ENCODE peak calls at places on chromosomes 3 and 15, in eight cellular contexts. K is neural crest cell; B is GM10248; M is effector memory CD4-positive, alpha-beta T cell; I is left colon; G is ascending aorta; H is H4; R is AG09309. D is an unnamed sample.

GRCh38 chr3:54746722-54747121 is 181.1 kb downstream of the LRTM1 start:
- DNase-seq in R (no peak), K (no peak), G (no peak), B (no peak), I (no peak), H (no peak), M (no peak), D (no peak)

GRCh38 chr3:189349772-189350171 is 178.0 kb downstream of the TPRG1 start:
- DNase-seq in G (no peak), H (no peak), R (no peak), M (no peak), I (no peak), B (peak), K (no peak), D (peak)

GRCh38 chr3:35773398-35773797 is 134.1 kb downstream of the ARPP21 start:
- DNase-seq in R (no peak), G (no peak), B (no peak), I (no peak), K (no peak), M (no peak), H (no peak), D (no peak)

GRCh38 chr15:88166330-88166993 is 90.1 kb downstream of the NTRK3 start:
- DNase-seq in R (no peak), B (peak), H (no peak), M (no peak), I (no peak), G (no peak), K (peak), D (peak)

GRCh38 chr3:145182196-145182911 is 978.6 kb downstream of the PLOD2 start:
- DNase-seq in I (no peak), B (no peak), G (no peak), R (peak), K (no peak), H (no peak), M (no peak), D (no peak)

GRCh38 chr15:43903864-43904290 is 77.1 kb downstream of the WDR76 start:
- DNase-seq in I (no peak), H (peak), G (no peak), M (peak), R (no peak), B (peak), K (peak), D (peak)

GRCh38 chr3:135503429-135504083 is 462.0 kb upstream of the PPP2R3A start:
- DNase-seq in H (peak), B (peak), I (peak), M (no peak), R (peak), K (peak), G (no peak), D (peak)

GRCh38 chr3:11467875-11468274 is 175.8 kb downstream of the VGLL4 start:
- DNase-seq in B (no peak), K (no peak), R (no peak), M (no peak), G (no peak), H (no peak), I (no peak), D (no peak)

GRCh38 chr3:56197991-56198390 is 270.3 kb downstream of the ERC2 start:
- DNase-seq in I (no peak), R (no peak), H (no peak), B (no peak), K (no peak), G (no peak), M (no peak), D (no peak)

GRCh38 chr15:80695911-80696651 is 971 bp downstream of the ABHD17C start:
- DNase-seq in I (peak), B (peak), H (peak), G (no peak), M (no peak), R (no peak), K (no peak), D (no peak)

GRCh38 chr15:66252411-66253295 is 897 bp downstream of the MEGF11 start:
- DNase-seq in B (peak), K (peak), I (no peak), R (no peak), H (peak), G (no peak), M (peak), D (peak)

GRCh38 chr3:52136513-52136912 is 17.7 kb downstream of the POC1A start:
- DNase-seq in M (no peak), G (no peak), R (peak), B (no peak), I (no peak), H (no peak), K (no peak), D (no peak)

GRCh38 chr3:194772241-194773000 is 86.7 kb downstream of the FAM43A start:
- DNase-seq in G (no peak), R (no peak), H (no peak), K (no peak), I (no peak), B (no peak), M (no peak), D (no peak)

GRCh38 chr3:119206611-119207511 is 33.5 kb downstream of the UPK1B start:
- DNase-seq in M (no peak), K (no peak), H (no peak), G (no peak), I (no peak), B (no peak), R (no peak), D (no peak)

GRCh38 chr3:124467980-124468902 is 262.0 kb upstream of the UMPS start:
- DNase-seq in I (no peak), M (no peak), K (peak), R (no peak), H (peak), G (no peak), B (peak), D (peak)

GRCh38 chr15:28935316-28935715 is 49.5 kb downstream of the APBA2 start:
- DNase-seq in R (no peak), B (peak), K (peak), G (no peak), M (no peak), H (no peak), I (no peak), D (peak)

GRCh38 chr15:47998523-47999113 is 122.2 kb upstream of the SLC24A5 start:
- DNase-seq in M (no peak), I (no peak), K (no peak), G (no peak), H (no peak), R (no peak), B (no peak), D (no peak)

GRCh38 chr3:171965088-171965712 is 74.2 kb upstream of the FNDC3B start:
- DNase-seq in K (no peak), R (no peak), I (no peak), H (no peak), B (no peak), G (no peak), M (no peak), D (no peak)

GRCh38 chr3:123272547-123272946 is 70.8 kb downstream of the SEC22A start:
- DNase-seq in I (no peak), G (no peak), M (no peak), B (no peak), K (no peak), R (no peak), H (no peak), D (no peak)

GRCh38 chr3:13162550-13163320 is 89.5 kb upstream of the IQSEC1 start:
- DNase-seq in H (no peak), R (no peak), I (no peak), G (no peak), M (no peak), K (no peak), B (no peak), D (no peak)

GRCh38 chr3:40313975-40314860 is 4.7 kb downstream of the EIF1B start:
- DNase-seq in I (no peak), H (no peak), M (no peak), R (no peak), B (no peak), G (no peak), K (no peak), D (no peak)